ENCODE peak calls at places on chromosomes 1 and 21, in eight cellular contexts. H, N, M, B, C, S, O and X are unnamed samples.
A peak's percentile ranks its signal among the peaks of the same experiment; 100 is the strongest.

GRCh38 chr21:32426066-32426465 is 13.6 kb downstream of the EVA1C start:
- DNase-seq in H (no peak), N (no peak), M (no peak), B (no peak), C (no peak), S (no peak), O (no peak), X (no peak)

GRCh38 chr1:244881552-244882280 is 17.4 kb upstream of the HNRNPU start:
- DNase-seq in H (no peak), N (no peak), M (no peak), B (no peak), C (no peak), S (no peak), O (no peak), X (no peak)

GRCh38 chr1:156811171-156811570 is 5.5 kb downstream of the SH2D2A start:
- DNase-seq in H (no peak), N (no peak), M (peak; percentile 21), B (no peak), C (no peak), S (no peak), O (no peak), X (no peak)

GRCh38 chr1:199449221-199449620 is 578.3 kb upstream of the NR5A2 start:
- DNase-seq in H (no peak), N (no peak), M (no peak), B (no peak), C (no peak), S (no peak), O (no peak), X (no peak)

GRCh38 chr1:218585565-218586184 is 240.5 kb downstream of the TGFB2 start:
- DNase-seq in H (no peak), N (peak; percentile 87), M (peak; percentile 34), B (peak; percentile 32), C (no peak), S (no peak), O (peak; percentile 86), X (peak; percentile 38)

GRCh38 chr1:204735042-204735441 is 49.5 kb upstream of the LRRN2 start:
- DNase-seq in H (no peak), N (no peak), M (no peak), B (no peak), C (no peak), S (no peak), O (no peak), X (no peak)

GRCh38 chr1:24556414-24556795 is 518 bp downstream of the NCMAP start:
- DNase-seq in H (no peak), N (no peak), M (no peak), B (no peak), C (no peak), S (no peak), O (no peak), X (no peak)

GRCh38 chr1:147833231-147833840 is 69.3 kb upstream of the GJA8 start:
- DNase-seq in H (no peak), N (no peak), M (no peak), B (no peak), C (no peak), S (no peak), O (no peak), X (no peak)

GRCh38 chr21:45361033-45361997 is 43.6 kb upstream of the COL18A1 start:
- DNase-seq in H (no peak), N (no peak), M (no peak), B (no peak), C (no peak), S (no peak), O (no peak), X (peak; percentile 34)

GRCh38 chr1:241817331-241817792 is 30.6 kb upstream of the EXO1 start:
- DNase-seq in H (no peak), N (no peak), M (no peak), B (peak; percentile 80), C (no peak), S (no peak), O (peak; percentile 41), X (peak; percentile 31)

GRCh38 chr1:241460098-241460873 is 59.3 kb downstream of the FH start:
- DNase-seq in H (no peak), N (no peak), M (no peak), B (no peak), C (no peak), S (no peak), O (no peak), X (no peak)

GRCh38 chr1:50661626-50662025 is 238.4 kb upstream of the DMRTA2 start:
- DNase-seq in H (no peak), N (no peak), M (no peak), B (peak; percentile 62), C (no peak), S (no peak), O (peak; percentile 64), X (no peak)

GRCh38 chr1:72281637-72282270 is 585 bp downstream of the NEGR1 start:
- DNase-seq in H (no peak), N (no peak), M (peak; percentile 18), B (no peak), C (peak; percentile 2), S (no peak), O (no peak), X (no peak)

GRCh38 chr1:54107131-54107530 is 45.7 kb downstream of the CDCP2 start:
- DNase-seq in H (no peak), N (peak; percentile 29), M (no peak), B (no peak), C (no peak), S (no peak), O (peak; percentile 42), X (no peak)